ENCODE peak calls at places on chromosomes 2 and 18, in four cellular contexts. Z is upper lobe of right lung; Y is CD8-positive, alpha-beta memory T cell; X is aorta. A is an unnamed sample.

GRCh38 chr2:53445376-53446072 is 322.1 kb upstream of the CHAC2 start:
- DNase-seq in Z (no peak), X (no peak), Y (no peak), A (no peak)

GRCh38 chr2:181203412-181203811 is 223.0 kb downstream of the UBE2E3 start:
- DNase-seq in Y (no peak), Z (no peak), X (no peak), A (no peak)

GRCh38 chr2:153828335-153828734 is 43.4 kb upstream of the GALNT13 start:
- DNase-seq in X (no peak), Y (no peak), Z (no peak), A (no peak)

GRCh38 chr2:189142893-189143759 is 36.4 kb downstream of the COL5A2 start:
- DNase-seq in Z (no peak), Y (peak; percentile 51), X (no peak), A (peak; percentile 2)

GRCh38 chr2:126650994-126651393 is 5.0 kb upstream of the GYPC start:
- DNase-seq in Z (no peak), X (no peak), Y (no peak), A (no peak)

GRCh38 chr2:38509322-38509946 is 93.3 kb downstream of the HNRNPLL start:
- DNase-seq in Y (no peak), Z (no peak), X (no peak), A (no peak)

GRCh38 chr2:69767034-69767433 is 25.1 kb downstream of the ANXA4 start:
- DNase-seq in Y (no peak), X (no peak), Z (no peak), A (no peak)

GRCh38 chr2:68837164-68837860 is 33.9 kb downstream of the BMP10 start:
- DNase-seq in Y (peak; percentile 73), Z (peak; percentile 92), X (peak; percentile 81), A (peak; percentile 52)

GRCh38 chr2:26475037-26475436 is 2.9 kb downstream of the OTOF start:
- DNase-seq in X (no peak), Z (no peak), Y (no peak), A (no peak)

GRCh38 chr2:23404426-23404825 is 19.4 kb downstream of the KLHL29 start:
- DNase-seq in X (no peak), Z (no peak), Y (no peak), A (no peak)

GRCh38 chr2:176075476-176075875 is 8.3 kb downstream of the EVX2 start:
- DNase-seq in X (no peak), Y (no peak), Z (no peak), A (no peak)

GRCh38 chr2:220422676-220423075 is 795.2 kb downstream of the SLC4A3 start:
- DNase-seq in Y (no peak), Z (no peak), X (no peak), A (no peak)

GRCh38 chr2:103496850-103497249 is 735.0 kb downstream of the TMEM182 start:
- DNase-seq in X (no peak), Y (no peak), Z (no peak), A (no peak)

GRCh38 chr2:98560256-98560771 is 48.0 kb downstream of the COA5 start:
- DNase-seq in Y (no peak), Z (no peak), X (peak; percentile 67), A (no peak)

GRCh38 chr18:4468515-4468914 is 13.4 kb upstream of the DLGAP1 start:
- DNase-seq in Z (no peak), X (no peak), Y (no peak), A (no peak)

GRCh38 chr18:5196253-5197031 is 615 bp downstream of the AKAIN1 start:
- DNase-seq in Y (no peak), X (no peak), Z (peak; percentile 46), A (no peak)

GRCh38 chr2:218298314-218298875 is 6.1 kb upstream of the TMBIM1 start:
- DNase-seq in Z (no peak), Y (no peak), X (no peak), A (no peak)

GRCh38 chr2:151907933-151908882 is 80.0 kb upstream of the ARL5A start:
- DNase-seq in X (no peak), Y (no peak), Z (no peak), A (no peak)

GRCh38 chr2:64586883-64587481 is 62.9 kb downstream of the AFTPH start:
- DNase-seq in X (no peak), Y (no peak), Z (no peak), A (no peak)

GRCh38 chr2:64869126-64869525 is 120.1 kb upstream of the SLC1A4 start:
- DNase-seq in Z (no peak), X (no peak), Y (no peak), A (no peak)

GRCh38 chr2:178330175-178331021 is 120.6 kb downstream of the PRKRA start:
- DNase-seq in X (no peak), Y (no peak), Z (no peak), A (no peak)

GRCh38 chr2:28835787-28836186 is 25.2 kb downstream of the SPDYA start:
- DNase-seq in Y (no peak), Z (no peak), X (no peak), A (no peak)

GRCh38 chr2:223601932-223602676 is at the start of gene SCG2:
- DNase-seq in Y (peak; percentile 49), Z (peak; percentile 81), X (peak; percentile 88), A (no peak)

GRCh38 chr2:179332903-179333302 is 68.3 kb upstream of the SESTD1 start:
- DNase-seq in Y (no peak), X (no peak), Z (no peak), A (no peak)

GRCh38 chr2:69311017-69311416 is 76.0 kb downstream of the GFPT1 start:
- DNase-seq in X (no peak), Y (no peak), Z (no peak), A (no peak)

GRCh38 chr2:111133603-111134002 is 12.9 kb downstream of the BCL2L11 start:
- DNase-seq in Y (no peak), X (no peak), Z (no peak), A (no peak)

GRCh38 chr2:101387151-101387807 is at the start of gene CREG2:
- DNase-seq in Y (peak; percentile 64), X (peak; percentile 75), Z (peak; percentile 83), A (peak; percentile 17)

GRCh38 chr2:101382406-101382805 is 4.9 kb downstream of the CREG2 start:
- DNase-seq in X (no peak), Y (no peak), Z (no peak), A (no peak)

GRCh38 chr2:101383016-101383541 is 4.2 kb downstream of the CREG2 start:
- DNase-seq in X (no peak), Y (no peak), Z (no peak), A (no peak)

GRCh38 chr2:101386599-101387150 is 628 bp downstream of the CREG2 start:
- DNase-seq in Y (no peak), Z (no peak), X (peak; percentile 44), A (no peak)

GRCh38 chr2:101388232-101388631 is 929 bp upstream of the CREG2 start:
- DNase-seq in X (no peak), Z (no peak), Y (no peak), A (no peak)
- H3K27ac ChIP-seq in X (no peak overlapping the region), Z (no peak overlapping the region), Y (no peak overlapping the region), A (no peak overlapping the region)

DNA sequence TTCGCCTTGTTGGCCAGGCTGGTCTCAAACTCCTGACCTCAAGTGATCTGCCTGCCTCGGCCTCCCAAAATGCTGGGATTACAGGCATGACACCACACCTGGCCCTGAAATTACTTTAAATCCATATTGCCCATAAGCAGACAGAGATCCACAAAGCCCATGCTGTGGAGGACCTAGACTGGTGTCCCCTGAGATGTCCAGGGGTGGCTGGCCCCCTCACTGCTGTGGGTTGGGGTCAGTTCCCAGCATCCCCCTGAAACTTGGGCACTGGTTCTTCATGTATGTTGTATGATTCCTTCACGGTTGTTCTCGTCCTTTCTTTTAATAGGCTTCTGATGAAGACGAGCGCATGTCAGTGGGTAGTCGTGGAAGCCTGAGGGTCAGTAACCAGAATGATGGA is 78.1 kb upstream of the RBM44 start:
- DNase-seq in Z (no peak), X (no peak), Y (no peak), A (no peak)
- H3K4me1 ChIP-seq in Z (peaks cover 23% of the 10 kb centered on the region), X (no peaks in the 10 kb centered on the region), Y (peaks cover 4% of the 10 kb centered on the region), A (peaks cover 10% of the 10 kb centered on the region)

GRCh38 chr2:120503793-120504571 is 158.0 kb downstream of the INHBB start:
- DNase-seq in Y (no peak), X (no peak), Z (no peak), A (no peak)

GRCh38 chr2:120502761-120503160 is 156.8 kb downstream of the INHBB start:
- DNase-seq in Y (no peak), X (no peak), Z (no peak), A (no peak)

GRCh38 chr2:120502357-120502756 is 156.4 kb downstream of the INHBB start:
- DNase-seq in X (no peak), Z (no peak), Y (no peak), A (no peak)

GRCh38 chr2:120503206-120503792 is 157.4 kb downstream of the INHBB start:
- DNase-seq in Y (no peak), Z (no peak), X (no peak), A (no peak)

DNA sequence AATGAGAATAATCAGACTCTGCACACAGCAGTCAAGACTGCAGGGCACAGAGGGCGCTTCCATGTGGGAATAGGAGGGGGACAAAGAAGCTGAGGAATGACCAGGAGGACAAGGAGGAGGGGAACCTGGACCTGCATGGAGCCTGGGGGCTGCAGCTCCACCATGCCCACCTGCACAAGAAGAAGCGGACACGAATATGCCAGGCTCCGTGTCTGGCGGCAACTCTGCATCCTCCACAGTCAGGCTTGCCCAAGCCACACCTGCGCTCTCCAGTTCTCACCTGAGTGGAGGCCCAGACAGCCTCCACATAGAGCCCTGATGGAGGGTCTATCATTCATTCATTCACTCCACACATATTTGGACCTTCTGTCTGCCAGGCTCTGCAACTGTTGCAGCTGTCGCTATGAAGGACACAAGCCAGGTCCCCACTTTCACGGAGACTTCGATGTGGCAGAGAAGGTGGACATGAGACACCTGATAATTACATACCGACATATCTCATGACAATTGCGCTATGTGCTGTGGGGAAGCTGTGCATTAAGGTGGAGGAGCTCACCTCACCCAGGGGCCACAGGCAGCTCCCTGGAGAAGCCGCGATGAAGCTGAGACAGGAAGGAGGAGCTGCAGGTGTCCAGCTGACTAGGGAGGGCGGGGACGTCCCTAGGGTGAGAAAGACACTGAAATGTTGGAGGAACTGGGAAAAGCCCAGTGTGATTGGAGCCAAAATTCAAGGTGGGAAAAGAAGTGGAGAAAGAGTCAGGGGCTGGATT is 159.2 kb downstream of the INHBB start:
- DNase-seq in Z (no peak), Y (no peak), X (no peak), A (no peak)
- H3K27ac ChIP-seq in Z (no peak overlapping the region), Y (no peak overlapping the region), X (no peak overlapping the region), A (no peak overlapping the region)

DNA sequence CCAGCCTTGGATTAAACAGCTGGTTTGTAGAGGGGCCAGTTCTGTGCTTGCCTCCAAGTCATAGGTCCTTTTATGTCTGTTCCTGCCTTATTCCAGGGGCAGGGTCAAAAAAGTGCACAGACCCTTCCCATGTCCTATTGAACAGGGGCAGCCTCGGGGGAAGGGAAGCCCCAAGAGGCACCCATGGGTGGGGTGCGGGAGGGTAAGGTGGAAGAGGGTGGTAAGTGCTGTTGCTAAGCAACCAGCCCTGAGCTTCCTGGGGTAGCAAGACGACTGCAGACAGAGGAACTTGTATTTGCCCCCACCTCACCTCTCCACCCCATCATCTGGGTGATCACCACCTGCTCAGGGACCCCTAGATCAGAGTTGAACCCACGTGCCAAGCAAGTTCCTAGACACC is 7.7 kb downstream of the DNMT3A start:
- DNase-seq in Y (peak; percentile 71), X (no peak), Z (no peak), A (no peak)
- H3K4me1 ChIP-seq in Y (peaks cover 51% of the 10 kb centered on the region), X (no peaks in the 10 kb centered on the region), Z (peaks cover 1% of the 10 kb centered on the region), A (peaks cover 44% of the 10 kb centered on the region)